ENCODE peak calls at places on chromosomes 16 and 17, in nine cellular contexts. One of them, this sample, is unnamed.

GRCh38 chr17:79613195-79613517 is 2.3 kb upstream of the RBFOX3 start:
- DNase-seq in NCI-H2081: no peak
- DNase-seq in GM23248: no peak
- DNase-seq in lower lobe of right lung: no peak
- DNase-seq in myocyte: peak
- DNase-seq in mucosa of descending colon: no peak
- DNase-seq in astrocyte of the spinal cord: no peak
- DNase-seq in H54: no peak
- DNase-seq in HT-29: no peak
- DNase-seq in this sample: no peak

GRCh38 chr16:86051376-86052114 is 152.6 kb downstream of the IRF8 start:
- DNase-seq in H54: no peak
- DNase-seq in NCI-H2081: no peak
- DNase-seq in astrocyte of the spinal cord: no peak
- DNase-seq in myocyte: no peak
- DNase-seq in mucosa of descending colon: no peak
- DNase-seq in lower lobe of right lung: no peak
- DNase-seq in HT-29: no peak
- DNase-seq in GM23248: peak
- DNase-seq in this sample: no peak

GRCh38 chr17:15963670-15964110 is 18.8 kb downstream of the ADORA2B start:
- DNase-seq in NCI-H2081: no peak
- DNase-seq in astrocyte of the spinal cord: peak
- DNase-seq in HT-29: peak
- DNase-seq in GM23248: peak
- DNase-seq in lower lobe of right lung: no peak
- DNase-seq in mucosa of descending colon: no peak
- DNase-seq in H54: no peak
- DNase-seq in myocyte: peak
- DNase-seq in this sample: no peak

GRCh38 chr17:78172284-78173024 is 4.1 kb downstream of the SYNGR2 start:
- DNase-seq in GM23248: no peak
- DNase-seq in astrocyte of the spinal cord: peak
- DNase-seq in mucosa of descending colon: peak
- DNase-seq in NCI-H2081: peak
- DNase-seq in lower lobe of right lung: peak
- DNase-seq in H54: no peak
- DNase-seq in myocyte: peak
- DNase-seq in HT-29: peak
- DNase-seq in this sample: no peak

GRCh38 chr17:48545022-48545376 is at the start of gene HOXB2:
- DNase-seq in astrocyte of the spinal cord: peak
- DNase-seq in HT-29: no peak
- DNase-seq in H54: no peak
- DNase-seq in myocyte: peak
- DNase-seq in NCI-H2081: peak
- DNase-seq in GM23248: peak
- DNase-seq in mucosa of descending colon: no peak
- DNase-seq in lower lobe of right lung: no peak
- DNase-seq in this sample: no peak

GRCh38 chr16:72673118-72673517 is 374.8 kb downstream of the ZFHX3 start:
- DNase-seq in lower lobe of right lung: no peak
- DNase-seq in NCI-H2081: no peak
- DNase-seq in GM23248: peak
- DNase-seq in HT-29: no peak
- DNase-seq in astrocyte of the spinal cord: no peak
- DNase-seq in H54: no peak
- DNase-seq in myocyte: peak
- DNase-seq in mucosa of descending colon: no peak
- DNase-seq in this sample: no peak

GRCh38 chr17:31548709-31549108 is 157.2 kb downstream of the RAB11FIP4 start:
- DNase-seq in mucosa of descending colon: no peak
- DNase-seq in myocyte: no peak
- DNase-seq in astrocyte of the spinal cord: no peak
- DNase-seq in NCI-H2081: no peak
- DNase-seq in HT-29: no peak
- DNase-seq in lower lobe of right lung: no peak
- DNase-seq in H54: no peak
- DNase-seq in GM23248: no peak
- DNase-seq in this sample: no peak

GRCh38 chr17:55324296-55324978 is 59.7 kb downstream of the HLF start:
- DNase-seq in astrocyte of the spinal cord: no peak
- DNase-seq in HT-29: peak
- DNase-seq in NCI-H2081: no peak
- DNase-seq in mucosa of descending colon: no peak
- DNase-seq in myocyte: no peak
- DNase-seq in H54: no peak
- DNase-seq in GM23248: no peak
- DNase-seq in lower lobe of right lung: no peak
- DNase-seq in this sample: no peak

GRCh38 chr16:30829130-30830071 is 42.4 kb upstream of the ZNF629 start:
- DNase-seq in HT-29: peak
- DNase-seq in GM23248: no peak
- DNase-seq in mucosa of descending colon: peak
- DNase-seq in lower lobe of right lung: peak
- DNase-seq in astrocyte of the spinal cord: no peak
- DNase-seq in H54: no peak
- DNase-seq in NCI-H2081: no peak
- DNase-seq in myocyte: peak
- DNase-seq in this sample: no peak

GRCh38 chr17:48600244-48601098 is 4.3 kb downstream of the HOXB6 start:
- DNase-seq in astrocyte of the spinal cord: peak
- DNase-seq in mucosa of descending colon: peak
- DNase-seq in NCI-H2081: no peak
- DNase-seq in H54: no peak
- DNase-seq in myocyte: no peak
- DNase-seq in GM23248: no peak
- DNase-seq in lower lobe of right lung: no peak
- DNase-seq in HT-29: peak
- DNase-seq in this sample: no peak

GRCh38 chr17:66306413-66306812 is 4.0 kb downstream of the PRKCA start:
- DNase-seq in mucosa of descending colon: no peak
- DNase-seq in H54: no peak
- DNase-seq in lower lobe of right lung: no peak
- DNase-seq in NCI-H2081: no peak
- DNase-seq in myocyte: peak
- DNase-seq in astrocyte of the spinal cord: peak
- DNase-seq in GM23248: peak
- DNase-seq in HT-29: no peak
- DNase-seq in this sample: no peak

GRCh38 chr16:19524866-19525723 is 1.4 kb downstream of the CCP110 start:
- DNase-seq in H54: no peak
- DNase-seq in NCI-H2081: peak
- DNase-seq in mucosa of descending colon: no peak
- DNase-seq in myocyte: peak
- DNase-seq in lower lobe of right lung: no peak
- DNase-seq in GM23248: no peak
- DNase-seq in HT-29: no peak
- DNase-seq in astrocyte of the spinal cord: peak
- DNase-seq in this sample: no peak

GRCh38 chr16:85088570-85089214 is 23.6 kb downstream of the CIBAR2 start:
- DNase-seq in lower lobe of right lung: no peak
- DNase-seq in mucosa of descending colon: no peak
- DNase-seq in HT-29: no peak
- DNase-seq in myocyte: no peak
- DNase-seq in astrocyte of the spinal cord: no peak
- DNase-seq in NCI-H2081: no peak
- DNase-seq in GM23248: no peak
- DNase-seq in H54: no peak
- DNase-seq in this sample: no peak

GRCh38 chr17:72404872-72405271 is 284.1 kb downstream of the SOX9 start:
- DNase-seq in HT-29: no peak
- DNase-seq in myocyte: no peak
- DNase-seq in mucosa of descending colon: no peak
- DNase-seq in GM23248: peak
- DNase-seq in astrocyte of the spinal cord: peak
- DNase-seq in H54: no peak
- DNase-seq in lower lobe of right lung: no peak
- DNase-seq in NCI-H2081: no peak
- DNase-seq in this sample: no peak

GRCh38 chr16:58339452-58339938 is 44.7 kb upstream of the PRSS54 start:
- DNase-seq in GM23248: peak
- DNase-seq in myocyte: peak
- DNase-seq in astrocyte of the spinal cord: peak
- DNase-seq in H54: peak
- DNase-seq in HT-29: peak
- DNase-seq in NCI-H2081: no peak
- DNase-seq in mucosa of descending colon: no peak
- DNase-seq in lower lobe of right lung: no peak
- DNase-seq in this sample: no peak

GRCh38 chr16:11679250-11679649 is 11.0 kb downstream of the SNN start:
- DNase-seq in myocyte: peak
- DNase-seq in GM23248: no peak
- DNase-seq in H54: no peak
- DNase-seq in astrocyte of the spinal cord: no peak
- DNase-seq in lower lobe of right lung: no peak
- DNase-seq in NCI-H2081: no peak
- DNase-seq in HT-29: no peak
- DNase-seq in mucosa of descending colon: no peak
- DNase-seq in this sample: no peak

GRCh38 chr17:80891096-80892018 is 100.3 kb upstream of the CHMP6 start:
- DNase-seq in HT-29: peak
- DNase-seq in astrocyte of the spinal cord: peak
- DNase-seq in lower lobe of right lung: peak
- DNase-seq in GM23248: peak
- DNase-seq in myocyte: peak
- DNase-seq in mucosa of descending colon: peak
- DNase-seq in H54: peak
- DNase-seq in NCI-H2081: no peak
- DNase-seq in this sample: peak

GRCh38 chr17:44911133-44912001 is 3.9 kb downstream of the GFAP start:
- DNase-seq in myocyte: no peak
- DNase-seq in NCI-H2081: no peak
- DNase-seq in HT-29: peak
- DNase-seq in GM23248: peak
- DNase-seq in lower lobe of right lung: peak
- DNase-seq in mucosa of descending colon: no peak
- DNase-seq in H54: peak
- DNase-seq in astrocyte of the spinal cord: peak
- DNase-seq in this sample: peak

GRCh38 chr16:11667824-11668589 is at the start of gene SNN:
- DNase-seq in NCI-H2081: peak
- DNase-seq in HT-29: peak
- DNase-seq in lower lobe of right lung: peak
- DNase-seq in mucosa of descending colon: peak
- DNase-seq in astrocyte of the spinal cord: peak
- DNase-seq in H54: peak
- DNase-seq in myocyte: peak
- DNase-seq in GM23248: peak
- DNase-seq in this sample: peak

This sample was measured in T-helper 1 cell.